ENCODE peak calls at places on chromosome 10, in four cellular contexts. One of them, this sample, is unnamed.

GRCh38 chr10:95071107-95071660 is 1.9 kb upstream of the CYP2C8 start:
- DNase-seq in AML-193: no peak
- DNase-seq in PC-9: no peak
- DNase-seq in NCI-H1105 treated with DMSO at 0.1 percent for 48 hours: no peak
- DNase-seq in this sample: no peak

GRCh38 chr10:79145174-79145483 is 76.4 kb downstream of the ZMIZ1 start:
- DNase-seq in AML-193: no peak
- DNase-seq in PC-9: no peak
- DNase-seq in NCI-H1105 treated with DMSO at 0.1 percent for 48 hours: no peak
- DNase-seq in this sample: no peak

GRCh38 chr10:59366310-59366709 is 4.0 kb upstream of the FAM13C start:
- DNase-seq in AML-193: no peak
- DNase-seq in PC-9: no peak
- DNase-seq in NCI-H1105 treated with DMSO at 0.1 percent for 48 hours: no peak
- DNase-seq in this sample: peak

GRCh38 chr10:132450466-132450824 is 53.4 kb downstream of the PWWP2B start:
- DNase-seq in AML-193: no peak
- DNase-seq in PC-9: no peak
- DNase-seq in NCI-H1105 treated with DMSO at 0.1 percent for 48 hours: no peak
- DNase-seq in this sample: no peak

GRCh38 chr10:108184129-108184528 is 1019.6 kb upstream of the SORCS1 start:
- DNase-seq in AML-193: no peak
- DNase-seq in PC-9: no peak
- DNase-seq in NCI-H1105 treated with DMSO at 0.1 percent for 48 hours: no peak
- DNase-seq in this sample: no peak

GRCh38 chr10:78778446-78779338 is 290.1 kb upstream of the ZMIZ1 start:
- DNase-seq in AML-193: no peak
- DNase-seq in PC-9: peak
- DNase-seq in NCI-H1105 treated with DMSO at 0.1 percent for 48 hours: no peak
- DNase-seq in this sample: no peak

GRCh38 chr10:30028006-30028441 is 31.4 kb downstream of the JCAD start:
- DNase-seq in AML-193: no peak
- DNase-seq in PC-9: no peak
- DNase-seq in NCI-H1105 treated with DMSO at 0.1 percent for 48 hours: no peak
- DNase-seq in this sample: no peak

GRCh38 chr10:130775311-130775710 is 536.2 kb downstream of the TCERG1L start:
- DNase-seq in AML-193: no peak
- DNase-seq in PC-9: no peak
- DNase-seq in NCI-H1105 treated with DMSO at 0.1 percent for 48 hours: no peak
- DNase-seq in this sample: no peak